ENCODE peak calls at places on chromosomes 2 and 18, in seven cellular contexts. B is stimulated activated CD4-positive, alpha-beta T cell treated with anti-CD3 and anti-CD28 coated beads, Interleukin-2, amount 100 ng/mL, for 48 hours; X is GM04504; K is HFFc6; L is HuH-7; R is immature natural killer cell; I is activated CD8-positive, alpha-beta memory T cell treated with anti-CD3 and anti-CD28 coated beads, Interleukin-2, amount 50 U/mL, for 48 hours. C is an unnamed sample.
A peak's percentile ranks its signal among the peaks of the same experiment; 100 is the strongest.

GRCh38 chr2:132522901-132523300 is 106.3 kb downstream of the GPR39 start:
- DNase-seq in I (no peak), X (no peak), R (no peak), B (no peak), L (no peak), K (no peak), C (no peak)

GRCh38 chr18:50559750-50560680 is at the start of gene MAPK4:
- DNase-seq in B (no peak), R (no peak), X (no peak), I (peak; percentile 56), L (peak; percentile 38), K (no peak), C (no peak)

GRCh38 chr2:95207111-95207961 is at the start of gene ZNF892:
- DNase-seq in L (peak; percentile 91), X (peak; percentile 74), I (peak; percentile 90), B (peak; percentile 73), K (peak; percentile 79), R (peak; percentile 70), C (peak; percentile 84)

GRCh38 chr2:45777996-45778719 is 126.7 kb downstream of the PRKCE start:
- DNase-seq in K (no peak), X (no peak), I (no peak), R (no peak), L (no peak), B (no peak), C (no peak)

GRCh38 chr2:10954856-10955818 is 43.4 kb downstream of the KCNF1 start:
- DNase-seq in L (no peak), I (no peak), B (no peak), K (no peak), X (no peak), R (no peak), C (no peak)

GRCh38 chr2:72950558-72951255 is 33.4 kb downstream of the EMX1 start:
- DNase-seq in L (no peak), X (no peak), B (no peak), K (no peak), R (no peak), I (no peak), C (no peak)

GRCh38 chr2:207693641-207694249 is 17.7 kb upstream of the CCNYL1 start:
- DNase-seq in I (no peak), B (no peak), L (no peak), R (no peak), X (no peak), K (no peak), C (no peak)

GRCh38 chr2:44016282-44016681 is 20.5 kb upstream of the LRPPRC start:
- DNase-seq in R (no peak), I (peak; percentile 66), B (peak; percentile 35), X (peak; percentile 10), K (no peak), L (peak; percentile 30), C (peak; percentile 19)

GRCh38 chr2:106849253-106849652 is 36.7 kb downstream of the ST6GAL2 start:
- DNase-seq in R (no peak), B (no peak), L (no peak), I (no peak), X (no peak), K (no peak), C (no peak)

GRCh38 chr2:181742361-181742760 is 62.0 kb upstream of the NEUROD1 start:
- DNase-seq in I (no peak), L (no peak), X (no peak), R (no peak), K (no peak), B (no peak), C (no peak)

GRCh38 chr2:132489150-132489549 is 72.5 kb downstream of the GPR39 start:
- DNase-seq in K (no peak), X (no peak), B (no peak), R (no peak), L (no peak), I (no peak), C (no peak)

GRCh38 chr2:20443276-20443920 is 3.5 kb upstream of the RHOB start:
- DNase-seq in L (peak; percentile 32), B (no peak), X (no peak), K (no peak), I (peak; percentile 45), R (peak; percentile 54), C (no peak)

GRCh38 chr2:203286532-203286931 is 41.7 kb upstream of the ABI2 start:
- DNase-seq in I (no peak), B (no peak), X (no peak), K (no peak), R (no peak), L (no peak), C (no peak)

GRCh38 chr2:203718087-203718486 is 11.6 kb downstream of the CD28 start:
- DNase-seq in K (no peak), R (peak; percentile 51), B (no peak), X (no peak), L (no peak), I (peak; percentile 73), C (no peak)

GRCh38 chr2:234771176-234771575 is 180.6 kb upstream of the SH3BP4 start:
- DNase-seq in R (no peak), X (no peak), K (no peak), B (no peak), I (no peak), L (no peak), C (no peak)

GRCh38 chr2:160305081-160305750 is 105.1 kb upstream of the ITGB6 start:
- DNase-seq in X (no peak), K (peak; percentile 82), L (no peak), R (no peak), I (no peak), B (no peak), C (no peak)

GRCh38 chr18:5983479-5983878 is 88.2 kb upstream of the TMEM200C start:
- DNase-seq in R (no peak), X (no peak), K (no peak), L (no peak), B (no peak), I (no peak), C (no peak)

GRCh38 chr2:33134086-33134763 is 187.5 kb downstream of the LTBP1 start:
- DNase-seq in L (no peak), X (peak; percentile 93), B (no peak), I (no peak), K (peak; percentile 98), R (no peak), C (no peak)

GRCh38 chr2:169080250-169081035 is 11.1 kb downstream of the DHRS9 start:
- DNase-seq in K (no peak), L (no peak), X (no peak), R (no peak), B (no peak), I (no peak), C (peak; percentile 34)

GRCh38 chr18:3211236-3211992 is 8.4 kb downstream of the MYOM1 start:
- DNase-seq in K (peak; percentile 9), X (no peak), B (no peak), L (peak; percentile 49), I (no peak), R (no peak), C (no peak)

GRCh38 chr18:26574958-26575864 is 26.9 kb upstream of the KCTD1 start:
- DNase-seq in R (no peak), X (peak; percentile 38), K (peak; percentile 5), L (no peak), I (peak; percentile 47), B (no peak), C (no peak)

GRCh38 chr18:69658137-69658536 is 257.4 kb downstream of the DOK6 start:
- DNase-seq in R (no peak), X (no peak), K (no peak), B (no peak), L (no peak), I (no peak), C (no peak)

GRCh38 chr18:61992923-61993322 is 100.1 kb upstream of the RNF152 start:
- DNase-seq in L (no peak), X (peak; percentile 38), B (no peak), K (peak; percentile 67), I (no peak), R (no peak), C (no peak)

GRCh38 chr2:178863856-178864620 is 56.8 kb upstream of the TTN start:
- DNase-seq in B (no peak), L (no peak), R (no peak), K (peak; percentile 54), I (no peak), X (no peak), C (no peak)

GRCh38 chr2:109208071-109208950 is 79.3 kb downstream of the SH3RF3 start:
- DNase-seq in I (peak; percentile 33), K (peak; percentile 23), B (no peak), R (no peak), L (no peak), X (peak; percentile 81), C (no peak)

GRCh38 chr2:191152841-191153240 is 2.0 kb upstream of the STAT4 start:
- DNase-seq in X (no peak), B (no peak), I (no peak), R (peak; percentile 79), L (no peak), K (no peak), C (no peak)

GRCh38 chr2:185785851-185786473 is 47.4 kb downstream of the FSIP2 start:
- DNase-seq in I (no peak), L (no peak), X (no peak), R (no peak), B (no peak), K (no peak), C (no peak)

GRCh38 chr2:96622544-96622943 is 15.6 kb downstream of the KANSL3 start:
- DNase-seq in R (no peak), B (no peak), I (no peak), X (no peak), K (no peak), L (no peak), C (no peak)

GRCh38 chr2:175605989-175606841 is 395.9 kb downstream of the LNPK start:
- DNase-seq in R (no peak), B (no peak), K (no peak), I (no peak), L (peak; percentile 32), X (peak; percentile 39), C (no peak)

GRCh38 chr2:191670076-191670475 is 7.9 kb upstream of the NABP1 start:
- DNase-seq in K (no peak), L (no peak), B (no peak), I (no peak), X (no peak), R (no peak), C (no peak)

GRCh38 chr2:32937602-32938450 is 8.9 kb upstream of the LTBP1 start:
- DNase-seq in R (no peak), B (no peak), I (no peak), X (no peak), L (no peak), K (peak; percentile 9), C (no peak)

C was measured in B cell.